ENCODE peak calls at places on chromosomes 16 and 17, in nine cellular contexts. F is aorta; I is tibial artery; M is small intestine; H is thoracic aorta; V is effector memory CD4-positive, alpha-beta T cell; G is stomach; C is SK-N-SH; N is vagina. B is an unnamed sample. For H3K4me1, the result is how much of the 10 kb centered on the place peaks cover.

GRCh38 chr16:27947696-27948095 is 115.8 kb downstream of the GSG1L start:
- DNase-seq in C (no peak), M (no peak), I (no peak), H (no peak), G (no peak), V (no peak), F (peak), N (no peak), B (no peak)

GRCh38 chr16:20650400-20651159 is 46.9 kb downstream of the ACSM1 start:
- DNase-seq in C (no peak), N (no peak), M (no peak), I (no peak), H (no peak), V (no peak), F (no peak), G (no peak), B (peak)

GRCh38 chr16:30786115-30786935 is 680 bp downstream of the ZNF629 start:
- DNase-seq in N (no peak), C (peak), H (no peak), V (no peak), I (no peak), F (no peak), G (peak), M (peak), B (peak)

GRCh38 chr16:87145181-87146176 is 171.7 kb downstream of the C16orf95 start:
- DNase-seq in I (no peak), M (no peak), G (no peak), V (no peak), H (no peak), C (no peak), F (no peak), N (no peak), B (no peak)

GRCh38 chr16:60485877-60486489 is 1550.3 kb downstream of the CDH8 start:
- DNase-seq in G (no peak), H (no peak), C (no peak), V (no peak), I (no peak), F (no peak), M (no peak), N (no peak), B (no peak)

GRCh38 chr16:57694556-57695377 is at the start of gene DRC7:
- DNase-seq in I (no peak), C (peak), H (no peak), V (no peak), G (peak), M (peak), N (no peak), F (no peak), B (peak)

GRCh38 chr17:75849724-75850123 is 5.4 kb downstream of the WBP2 start:
- DNase-seq in I (no peak), N (no peak), C (no peak), G (no peak), F (no peak), M (no peak), V (no peak), H (no peak), B (no peak)

GRCh38 chr16:31453255-31454204 is 5.8 kb upstream of the ARMC5 start:
- DNase-seq in H (no peak), V (no peak), C (no peak), G (no peak), I (peak), F (no peak), N (no peak), M (peak), B (peak)

GRCh38 chr16:65745-66144 is 6.7 kb downstream of the RHBDF1 start:
- DNase-seq in H (peak), I (peak), C (peak), F (peak), N (no peak), G (peak), V (peak), M (peak), B (peak)

GRCh38 chr16:27718767-27719445 is 169.0 kb downstream of the KATNIP start:
- DNase-seq in N (no peak), I (no peak), V (no peak), M (peak), H (no peak), F (peak), G (no peak), C (peak), B (no peak)

GRCh38 chr17:12859520-12859919 is 70.2 kb downstream of the ARHGAP44 start:
- DNase-seq in N (no peak), H (no peak), I (no peak), V (no peak), C (no peak), M (no peak), F (no peak), G (no peak), B (no peak)

GRCh38 chr16:87160218-87160617 is 157.0 kb downstream of the C16orf95 start:
- DNase-seq in F (no peak), G (no peak), H (no peak), I (no peak), N (no peak), V (no peak), C (no peak), M (no peak), B (no peak)

GRCh38 chr17:61410555-61411089 is 11.0 kb downstream of the TBX2 start:
- DNase-seq in H (no peak), I (peak), F (peak), N (no peak), C (peak), G (peak), M (peak), V (peak), B (peak)

GRCh38 chr16:31706925-31707324 is 166.7 kb upstream of the ZNF267 start:
- DNase-seq in M (no peak), I (no peak), C (no peak), G (no peak), F (no peak), N (no peak), V (no peak), H (no peak), B (no peak)

GRCh38 chr17:35048685-35049379 is 14.7 kb downstream of the RFFL start:
- DNase-seq in G (no peak), N (no peak), C (no peak), V (no peak), H (no peak), F (no peak), I (no peak), M (no peak), B (no peak)

GRCh38 chr17:82298538-82299421 is 18.6 kb downstream of the CD7 start:
- DNase-seq in G (no peak), M (no peak), C (peak), V (no peak), H (no peak), I (no peak), N (no peak), F (peak), B (no peak)

GRCh38 chr16:2980227-2981176 is at the start of gene PKMYT1:
- DNase-seq in V (peak), G (peak), N (no peak), F (peak), H (no peak), C (peak), M (peak), I (peak), B (peak)

GRCh38 chr17:48477235-48477634 is 47.2 kb upstream of the SKAP1 start:
- DNase-seq in I (no peak), F (no peak), N (no peak), M (no peak), G (no peak), V (no peak), C (no peak), H (no peak), B (no peak)

GRCh38 chr17:44354582-44355309 is 8.9 kb downstream of the FAM171A2 start:
- DNase-seq in M (peak), C (no peak), G (no peak), N (no peak), F (no peak), V (peak), I (no peak), H (no peak), B (no peak)

GRCh38 chr16:89410794-89411309 is 79.5 kb downstream of the ANKRD11 start:
- DNase-seq in C (peak), V (no peak), G (peak), N (no peak), I (peak), F (peak), H (peak), M (peak), B (no peak)

GRCh38 chr16:56929639-56930038 is 2.3 kb upstream of the HERPUD1 start:
- DNase-seq in M (no peak), I (peak), G (no peak), C (no peak), V (no peak), F (no peak), H (no peak), N (no peak), B (no peak)

GRCh38 chr17:42362245-42362961 is 25.8 kb downstream of the STAT3 start:
- DNase-seq in V (no peak), M (no peak), F (no peak), N (no peak), H (no peak), I (no peak), C (no peak), G (no peak), B (peak)

GRCh38 chr16:49639739-49640388 is 216.0 kb downstream of the ZNF423 start:
- DNase-seq in M (no peak), G (no peak), V (no peak), N (no peak), I (no peak), F (peak), H (no peak), C (peak), B (peak)

GRCh38 chr17:4733073-4733531 is 1.9 kb downstream of the MED11 start:
- DNase-seq in M (no peak), V (no peak), G (no peak), C (no peak), I (no peak), N (no peak), F (no peak), H (no peak), B (no peak)

GRCh38 chr17:80817861-80818260 is 173.8 kb upstream of the CHMP6 start:
- DNase-seq in M (no peak), I (no peak), V (no peak), G (no peak), N (no peak), H (no peak), F (peak), C (peak), B (no peak)
- H3K4me3 ChIP-seq in M (no peak), I (no peak), V (no peak), G (no peak), N (no peak), H (no peak), F (no peak), C (no peak), B (no peak)

GRCh38 chr17:77474292-77474988 is 333.7 kb downstream of the SEC14L1 start:
- DNase-seq in I (no peak), G (no peak), V (no peak), H (no peak), M (no peak), C (no peak), N (no peak), F (no peak), B (no peak)

GRCh38 chr17:77471984-77472836 is 331.4 kb downstream of the SEC14L1 start:
- DNase-seq in I (no peak), V (no peak), H (no peak), M (no peak), N (no peak), C (peak), F (no peak), G (peak), B (peak)

GRCh38 chr17:77473615-77474226 is 333.0 kb downstream of the SEC14L1 start:
- DNase-seq in I (no peak), F (no peak), M (no peak), G (no peak), H (no peak), V (no peak), N (no peak), C (no peak), B (no peak)

GRCh38 chr17:77470800-77471733 is 330.3 kb downstream of the SEC14L1 start:
- DNase-seq in N (no peak), C (peak), H (no peak), V (no peak), I (no peak), F (no peak), M (no peak), G (no peak), B (peak)

GRCh38 chr17:77472837-77473214 is 332.1 kb downstream of the SEC14L1 start:
- DNase-seq in C (no peak), N (no peak), V (no peak), M (no peak), I (no peak), H (no peak), G (no peak), F (no peak), B (no peak)
- H3K4me1 ChIP-seq in C (half or more), N (half or more), V (half or more), M (under half), I (under half), H (under half), G (half or more), F (under half), B (under half)

DNA sequence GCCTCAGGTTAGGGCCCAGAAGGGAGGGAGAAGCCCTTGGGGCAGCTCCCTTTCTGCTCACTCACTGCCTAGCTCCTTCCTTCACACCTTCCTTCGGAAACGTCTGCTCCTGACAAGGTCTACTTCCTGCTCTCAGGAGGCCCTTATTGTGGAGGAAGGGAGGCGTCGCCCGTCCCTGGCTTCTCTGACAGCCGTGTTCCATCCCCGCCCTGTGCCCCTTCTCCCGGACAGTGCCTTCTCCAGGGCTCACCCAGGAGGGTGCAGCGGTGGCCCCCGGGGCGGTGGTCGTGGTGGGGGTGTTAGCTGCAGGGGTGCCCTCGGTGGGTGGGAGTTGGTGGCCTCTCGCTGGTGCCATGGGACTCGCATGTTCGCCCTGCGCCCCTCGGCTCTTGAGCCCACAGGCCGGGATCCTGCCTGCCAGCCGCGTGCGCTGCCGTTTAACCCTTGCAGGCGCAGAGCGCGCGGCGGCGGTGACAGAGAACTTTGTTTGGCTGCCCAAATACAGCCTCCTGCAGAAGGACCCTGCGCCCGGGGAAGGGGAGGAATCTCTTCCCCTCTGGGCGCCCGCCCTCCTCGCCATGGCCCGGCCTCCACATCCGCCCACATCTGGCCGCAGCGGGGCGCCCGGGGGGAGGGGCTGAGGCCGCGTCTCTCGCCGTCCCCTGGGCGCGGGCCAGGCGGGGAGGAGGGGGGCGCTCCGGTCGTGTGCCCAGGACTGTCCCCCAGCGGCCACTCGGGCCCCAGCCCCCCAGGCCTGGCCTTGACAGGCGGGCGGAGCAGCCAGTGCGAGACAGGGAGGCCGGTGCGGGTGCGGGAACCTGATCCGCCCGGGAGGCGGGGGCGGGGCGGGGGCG is 231.9 kb downstream of the SEC14L1 start:
- DNase-seq in C (peak), F (peak), H (no peak), G (peak), N (no peak), V (peak), I (peak), M (peak), B (peak)
- H3K4me3 ChIP-seq in C (peak), F (peak), H (peak), G (peak), N (peak), V (peak), I (peak), M (peak), B (peak)

GRCh38 chr17:65099941-65100315 is 37.2 kb upstream of the RGS9 start:
- DNase-seq in V (peak), G (peak), M (peak), I (no peak), C (no peak), F (peak), N (no peak), H (peak), B (no peak)
- H3K4me1 ChIP-seq in V (under half), G (under half), M (under half), I (under half), C (under half), F (under half), N (under half), H (under half), B (under half)

DNA sequence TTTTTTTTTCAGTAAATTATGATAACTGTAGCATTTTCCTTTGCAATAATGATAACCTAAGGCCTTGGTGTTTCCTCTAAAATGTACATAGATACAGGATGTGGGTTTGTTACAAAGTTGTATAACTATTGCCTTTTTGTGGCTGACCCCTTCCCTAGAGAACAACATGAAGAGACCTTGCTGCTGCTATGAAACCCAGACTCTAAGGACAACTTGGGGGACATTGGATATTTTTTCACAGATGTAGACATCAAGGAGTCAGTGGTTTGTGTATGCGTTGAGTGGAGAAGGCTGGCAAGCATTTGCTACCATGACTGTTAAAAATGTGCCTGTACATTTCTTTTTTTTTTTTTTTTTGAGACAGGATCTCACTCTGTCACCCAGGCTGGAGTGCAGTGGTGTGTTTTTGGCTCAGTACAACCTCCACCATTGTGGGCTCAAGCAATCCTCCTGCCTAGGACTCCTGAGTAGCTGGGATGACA is 12.3 kb downstream of the HMOX2 start:
- DNase-seq in M (peak), F (no peak), N (no peak), I (no peak), C (no peak), H (no peak), V (no peak), G (no peak), B (no peak)
- H3K4me3 ChIP-seq in M (no peak), F (no peak), N (no peak), I (no peak), C (no peak), H (no peak), V (peak), G (no peak), B (no peak)

B was measured in HAP-1.